ENCODE peak calls at places on chromosome 19, in seven cellular contexts. G is sigmoid colon, X is A549, V is heart left ventricle, D is body of pancreas, P is breast epithelium, J is NB4. Q is an unnamed sample.

GRCh38 chr19:14502334-14503092 is 6.6 kb upstream of the GIPC1 start:
- DNase-seq in G (no peak), X (peak), V (no peak), D (peak), P (peak), J (no peak), Q (no peak)

GRCh38 chr19:3135961-3136683 is at the start of gene GNA15:
- DNase-seq in G (no peak), X (no peak), V (no peak), D (no peak), P (peak), J (peak), Q (peak)

GRCh38 chr19:4515732-4516131 is 2.6 kb downstream of the PLIN4 start:
- DNase-seq in G (no peak), X (no peak), V (no peak), D (no peak), P (no peak), J (no peak), Q (no peak)

GRCh38 chr19:768424-768823 is 17.5 kb downstream of the MISP start:
- DNase-seq in G (no peak), X (peak), V (no peak), D (no peak), P (no peak), J (no peak), Q (no peak)

GRCh38 chr19:1162404-1163282 is 11.4 kb downstream of the SBNO2 start:
- DNase-seq in G (no peak), X (no peak), V (no peak), D (no peak), P (no peak), J (peak), Q (peak)

GRCh38 chr19:19405919-19406877 is 723 bp downstream of the GATAD2A start:
- DNase-seq in G (peak), X (peak), V (peak), D (peak), P (no peak), J (peak), Q (peak)

GRCh38 chr19:31054430-31054829 is 294.8 kb downstream of the TSHZ3 start:
- DNase-seq in G (no peak), X (peak), V (peak), D (no peak), P (no peak), J (peak), Q (peak)

GRCh38 chr19:6674868-6675305 is 4.9 kb upstream of the TNFSF14 start:
- DNase-seq in G (no peak), X (peak), V (peak), D (peak), P (peak), J (peak), Q (peak)

GRCh38 chr19:44752816-44753618 is 4.5 kb downstream of the BCL3 start:
- DNase-seq in G (peak), X (peak), V (peak), D (peak), P (peak), J (peak), Q (peak)

GRCh38 chr19:3243851-3244700 is 19.6 kb downstream of the CELF5 start:
- DNase-seq in G (no peak), X (peak), V (no peak), D (no peak), P (no peak), J (peak), Q (no peak)

GRCh38 chr19:15562861-15563260 is 52.2 kb upstream of the CYP4F8 start:
- DNase-seq in G (no peak), X (no peak), V (no peak), D (peak), P (peak), J (no peak), Q (no peak)

GRCh38 chr19:872266-872951 is 12.9 kb downstream of the CFD start:
- DNase-seq in G (no peak), X (peak), V (peak), D (peak), P (no peak), J (peak), Q (peak)

GRCh38 chr19:4229179-4229931 is at the start of gene EBI3:
- DNase-seq in G (no peak), X (peak), V (no peak), D (peak), P (no peak), J (peak), Q (peak)

GRCh38 chr19:16112778-16113177 is 1.1 kb downstream of the RAB8A start:
- DNase-seq in G (no peak), X (no peak), V (no peak), D (no peak), P (no peak), J (peak), Q (no peak)

GRCh38 chr19:7550987-7551761 is 15.7 kb downstream of the PNPLA6 start:
- DNase-seq in G (peak), X (peak), V (peak), D (peak), P (peak), J (peak), Q (no peak)

GRCh38 chr19:45711851-45712698 is 18.6 kb downstream of the FBXO46 start:
- DNase-seq in G (no peak), X (no peak), V (no peak), D (no peak), P (no peak), J (no peak), Q (no peak)

DNA sequence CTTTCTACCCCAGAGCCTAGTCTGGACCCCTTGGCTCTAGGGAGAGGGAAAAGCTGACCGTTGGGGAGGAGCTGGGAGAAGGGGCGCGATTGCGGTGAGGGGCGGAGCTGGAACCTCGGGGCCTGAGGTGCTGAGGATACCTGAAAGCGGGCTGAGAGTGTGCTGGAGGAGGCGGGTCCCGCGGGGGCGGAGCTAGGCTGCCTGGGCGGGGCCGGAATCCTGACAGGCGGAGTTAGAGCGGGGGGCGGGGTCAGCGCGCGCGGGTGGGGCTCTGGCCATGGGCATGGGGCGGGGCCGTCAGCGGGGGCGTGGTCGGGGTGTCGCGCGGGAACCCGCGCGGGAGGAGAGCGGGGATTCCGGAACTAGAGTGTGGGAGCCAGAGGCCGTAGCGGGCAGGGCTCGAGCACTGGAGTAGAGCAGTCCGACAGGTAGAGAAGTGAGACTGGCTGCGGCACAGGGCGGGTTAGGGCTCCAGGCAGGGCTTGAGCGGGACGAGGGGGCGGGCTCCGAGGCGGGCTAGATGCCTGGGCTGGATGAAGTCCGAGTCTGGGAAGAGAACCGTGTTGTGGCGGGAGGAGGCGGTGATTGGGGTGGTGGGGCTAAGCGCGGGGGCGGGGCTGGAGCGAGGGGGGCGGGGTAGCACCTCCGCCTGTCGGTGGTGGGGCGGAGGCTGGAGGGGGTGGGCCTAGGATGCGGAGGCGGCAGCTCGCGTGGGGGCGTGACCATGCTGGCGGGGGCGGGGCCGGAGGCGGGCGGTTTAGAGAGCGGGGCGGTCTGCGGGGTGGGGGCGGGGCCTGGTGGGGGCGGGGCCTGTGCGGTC is at the start of gene INAFM1:
- DNase-seq in G (peak), X (peak), V (peak), D (peak), P (peak), J (peak), Q (peak)
- TF ChIP-seq POLR2A in G (peak), X (peak), V (peak), D (peak), P (peak), J (peak), Q (peak)

DNA sequence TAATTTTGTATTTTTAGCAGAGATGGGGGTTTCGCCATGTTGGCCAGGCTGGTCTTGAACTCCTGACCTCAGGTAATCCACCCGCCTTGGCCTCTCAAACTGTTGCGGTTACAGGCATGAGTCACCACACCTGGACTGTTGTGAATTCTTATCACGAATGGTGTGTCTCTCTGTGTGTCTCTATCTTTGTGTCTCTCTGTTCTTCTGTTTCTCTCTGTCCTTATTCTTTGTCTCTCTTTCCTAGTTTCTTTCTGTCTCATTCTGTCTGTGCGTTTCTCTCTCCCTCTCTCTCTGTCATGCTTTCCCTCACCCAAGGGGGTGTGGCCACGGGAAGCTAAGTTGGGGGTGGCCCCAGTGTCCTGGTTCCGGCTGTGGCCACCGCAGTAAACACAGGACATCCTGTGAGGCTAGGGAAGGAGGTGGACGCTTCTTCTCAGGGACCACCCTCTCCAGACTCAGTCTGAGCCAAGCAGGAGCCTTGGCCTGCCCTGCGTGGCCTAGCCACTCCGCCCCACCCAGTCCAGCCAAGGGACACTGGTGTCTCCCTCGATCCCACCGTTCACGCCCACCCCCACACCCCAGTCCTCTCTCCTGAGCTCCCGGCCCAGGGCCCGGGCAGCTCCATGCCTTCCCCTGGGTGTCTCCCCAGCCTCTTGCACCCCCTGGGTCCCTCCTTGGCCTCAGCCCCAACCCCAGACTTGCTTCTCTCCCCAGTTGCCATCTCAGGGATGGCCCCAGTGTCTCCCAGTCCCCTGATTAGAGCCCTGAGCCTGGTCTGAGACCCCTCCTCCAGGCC is 3.9 kb upstream of the PRX start:
- DNase-seq in G (peak), X (peak), V (peak), D (no peak), P (peak), J (no peak), Q (peak)
- TF ChIP-seq POLR2A in G (peak), X (no peak), V (peak), D (no peak), P (peak), J (no peak), Q (no peak)

GRCh38 chr19:38650180-38650775 is 2.8 kb downstream of the ACTN4 start:
- DNase-seq in G (no peak), X (peak), V (no peak), D (peak), P (no peak), J (no peak), Q (no peak)
- TF ChIP-seq POLR2A in G (no peak), X (no peak), V (no peak), D (no peak), P (no peak), J (no peak), Q (no peak)

GRCh38 chr19:49872245-49873148 is 4.7 kb downstream of the AKT1S1 start:
- DNase-seq in G (no peak), X (no peak), V (no peak), D (no peak), P (no peak), J (no peak), Q (no peak)
- TF ChIP-seq POLR2A in G (no peak), X (no peak), V (no peak), D (no peak), P (no peak), J (no peak), Q (no peak)

GRCh38 chr19:35040826-35041547 is 534 bp upstream of the HPN start:
- DNase-seq in G (peak), X (no peak), V (peak), D (peak), P (peak), J (no peak), Q (peak)
- TF ChIP-seq POLR2A in G (peak), X (no peak), V (peak), D (peak), P (no peak), J (no peak), Q (no peak)

GRCh38 chr19:48878219-48879024 is 6.2 kb downstream of the PPP1R15A start:
- DNase-seq in G (no peak), X (peak), V (peak), D (no peak), P (no peak), J (no peak), Q (no peak)
- TF ChIP-seq POLR2A in G (no peak), X (no peak), V (peak), D (no peak), P (peak), J (no peak), Q (no peak)

DNA sequence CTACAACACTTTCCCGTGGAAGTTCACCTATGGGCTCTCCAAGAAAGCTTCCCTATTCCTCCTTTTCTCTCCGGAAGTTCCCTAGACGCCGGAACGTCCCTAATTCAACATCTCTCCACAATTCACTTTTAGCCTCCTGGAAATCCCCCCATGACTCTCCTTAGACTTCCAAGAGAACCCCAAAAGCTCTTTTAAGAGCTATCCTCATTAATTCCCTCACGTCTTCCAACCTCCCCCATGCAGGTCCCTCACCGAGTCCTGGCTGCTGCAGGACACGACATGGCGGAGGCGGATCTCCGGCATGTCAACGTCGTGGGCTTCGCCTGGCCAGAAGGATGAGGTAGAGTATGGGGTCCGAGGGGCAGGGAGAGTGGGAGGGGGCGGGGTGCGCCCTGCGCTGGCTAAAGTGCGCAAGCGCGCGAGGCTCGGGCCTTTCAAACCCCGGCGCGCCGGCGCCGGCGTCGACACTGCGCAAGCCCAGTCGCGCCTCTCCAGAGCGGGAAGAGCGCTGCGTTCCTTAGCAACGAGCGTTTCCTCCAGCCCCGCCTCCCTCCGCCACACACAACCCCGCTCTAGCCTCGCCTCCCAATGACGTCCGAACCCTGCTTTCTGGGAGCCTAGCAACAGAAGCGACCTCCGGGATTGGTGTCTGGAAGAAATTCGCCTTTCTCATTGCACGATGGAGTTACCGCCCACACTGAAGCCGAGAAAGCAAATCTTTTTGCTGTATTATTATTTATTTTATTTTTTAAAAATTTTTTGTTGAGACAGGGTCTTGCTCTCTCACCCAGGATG is at the start of the genes PINLYP and XRCC1:
- DNase-seq in G (peak), X (peak), V (peak), D (peak), P (peak), J (peak), Q (peak)
- TF ChIP-seq POLR2A in G (peak), X (peak), V (peak), D (no peak), P (peak), J (peak), Q (peak)

DNA sequence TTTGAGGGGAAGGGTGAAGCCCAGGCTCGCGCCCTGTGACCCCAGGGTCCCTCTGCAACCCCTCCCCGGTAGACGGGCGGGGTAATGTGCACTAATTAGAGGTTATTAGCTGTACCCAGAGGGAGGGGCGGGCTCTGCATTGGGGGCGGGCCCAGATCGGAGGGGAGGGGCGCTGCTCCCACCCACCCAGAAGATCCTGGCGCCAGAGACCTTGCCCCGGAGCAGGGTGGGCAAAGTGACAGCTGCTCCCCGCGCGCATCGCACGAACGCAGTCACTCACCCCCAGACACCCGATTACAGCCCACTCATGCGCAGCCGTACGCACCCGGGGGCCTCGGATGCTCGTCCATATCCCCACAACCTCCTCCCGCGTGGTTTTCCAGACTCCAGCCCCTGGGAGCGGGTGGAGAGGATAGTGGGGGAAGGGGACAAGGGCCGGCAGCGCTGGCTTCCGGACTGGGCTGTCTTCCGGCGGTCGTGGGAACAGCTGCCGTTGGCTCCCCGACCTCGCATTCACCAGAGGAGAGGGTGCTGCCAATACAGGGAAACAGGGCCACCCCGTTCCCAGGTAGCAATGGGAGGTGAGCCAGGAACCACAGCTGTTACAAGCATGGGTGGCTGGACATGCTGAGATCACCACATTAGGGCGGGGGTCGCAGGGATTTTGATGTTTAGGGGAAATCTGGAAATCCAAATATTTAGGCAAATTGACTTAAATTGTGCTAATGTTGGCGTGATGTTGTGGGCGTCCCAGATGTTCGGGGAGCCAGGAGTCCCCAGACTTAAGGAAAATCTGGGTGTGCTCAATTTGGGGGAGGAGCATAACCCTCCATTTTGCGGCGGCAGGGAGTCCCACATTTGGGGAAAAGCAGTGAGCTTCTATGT is 2.9 kb upstream of the HOOK2 start:
- DNase-seq in G (peak), X (peak), V (peak), D (peak), P (peak), J (peak), Q (peak)
- TF ChIP-seq POLR2A in G (peak), X (peak), V (peak), D (peak), P (no peak), J (peak), Q (no peak)

GRCh38 chr19:48965806-48966540 is 864 bp downstream of the FTL start:
- DNase-seq in G (peak), X (peak), V (peak), D (peak), P (peak), J (peak), Q (peak)

GRCh38 chr19:48968813-48969218 is 3.7 kb downstream of the FTL start:
- DNase-seq in G (peak), X (peak), V (no peak), D (no peak), P (no peak), J (no peak), Q (no peak)

GRCh38 chr19:48966541-48967345 is 1.6 kb downstream of the FTL start:
- DNase-seq in G (no peak), X (no peak), V (no peak), D (no peak), P (no peak), J (peak), Q (peak)

GRCh38 chr19:48968179-48968661 is 3.1 kb downstream of the FTL start:
- DNase-seq in G (no peak), X (no peak), V (no peak), D (no peak), P (no peak), J (no peak), Q (no peak)

DNA sequence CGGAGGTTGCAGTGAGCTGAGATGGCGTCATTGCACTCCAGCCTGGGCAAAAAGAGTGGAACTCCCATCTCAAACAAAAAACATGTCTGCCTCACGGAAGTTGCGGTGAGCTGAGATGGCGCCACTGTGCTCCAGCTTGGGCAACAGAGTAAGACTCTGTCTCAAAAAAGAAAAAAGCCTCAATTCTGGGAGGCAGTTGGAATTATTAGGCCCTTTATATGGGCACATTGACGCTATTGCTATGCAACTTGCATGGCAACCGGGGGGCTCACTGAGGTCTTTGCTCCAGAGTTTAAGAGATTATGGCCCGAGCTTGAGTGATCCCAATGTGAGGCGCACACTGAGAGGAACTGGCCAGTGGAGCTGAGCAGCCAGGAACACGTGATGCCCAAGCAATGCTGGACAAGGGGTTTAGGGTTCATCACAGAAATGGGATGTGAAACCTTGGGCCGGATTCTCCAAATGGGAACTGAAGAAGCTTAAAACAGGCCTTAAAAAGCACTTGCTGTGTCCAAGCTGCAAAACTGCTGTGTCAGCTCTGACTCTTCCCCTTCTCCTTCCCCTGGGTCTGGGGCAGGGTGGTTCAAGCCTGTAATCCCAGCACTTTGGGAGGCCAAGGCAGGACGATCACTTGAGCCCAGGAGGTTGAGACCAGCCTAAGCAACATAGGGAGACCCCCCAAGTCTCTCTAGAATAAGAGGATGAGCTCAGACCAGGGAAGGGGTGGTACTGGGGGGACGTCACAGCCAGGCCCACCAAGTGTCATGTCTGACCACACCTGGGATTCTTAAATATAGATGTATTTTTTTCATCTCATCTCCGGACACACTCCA is 2.5 kb downstream of the FTL start:
- DNase-seq in G (peak), X (peak), V (peak), D (no peak), P (no peak), J (peak), Q (peak)
- TF ChIP-seq POLR2A in G (no peak), X (peak), V (no peak), D (no peak), P (peak), J (peak), Q (peak)

GRCh38 chr19:36775768-36776167 is 3.2 kb upstream of the ZNF850 start:
- DNase-seq in G (no peak), X (no peak), V (peak), D (peak), P (no peak), J (no peak), Q (no peak)
- TF ChIP-seq POLR2A in G (no peak), X (no peak), V (no peak), D (peak), P (no peak), J (no peak), Q (no peak)

Q was measured in spleen.